ENCODE peak calls at places on chromosomes 1 and 21, in seven cellular contexts. G, L, A, B, W, E and N are unnamed samples.

GRCh38 chr21:39714331-39714730 is 30.7 kb upstream of the IGSF5 start:
- DNase-seq in G (no peak), L (no peak), A (no peak), B (no peak), W (no peak), E (no peak), N (no peak)

GRCh38 chr1:220604921-220605320 is 77.0 kb downstream of the MARK1 start:
- DNase-seq in G (no peak), L (no peak), A (no peak), B (no peak), W (no peak), E (no peak), N (no peak)

GRCh38 chr21:45018131-45019075 is 56.0 kb upstream of the ADARB1 start:
- DNase-seq in G (no peak), L (peak; percentile 18), A (no peak), B (no peak), W (no peak), E (no peak), N (no peak)

GRCh38 chr1:3940081-3940755 is 40.1 kb upstream of the C1orf174 start:
- DNase-seq in G (no peak), L (no peak), A (no peak), B (no peak), W (no peak), E (no peak), N (no peak)

GRCh38 chr1:200243042-200243437 is 166.8 kb downstream of the ZNF281 start:
- DNase-seq in G (no peak), L (no peak), A (no peak), B (no peak), W (no peak), E (no peak), N (no peak)

GRCh38 chr1:45097944-45098343 is 85.9 kb downstream of the UROD start:
- DNase-seq in G (no peak), L (no peak), A (no peak), B (no peak), W (no peak), E (no peak), N (no peak)

GRCh38 chr1:112731451-112731850 is 16.3 kb upstream of the PPM1J start:
- DNase-seq in G (no peak), L (no peak), A (no peak), B (no peak), W (no peak), E (no peak), N (no peak)

GRCh38 chr21:41715649-41716321 is 51.1 kb downstream of the RIPK4 start:
- DNase-seq in G (no peak), L (no peak), A (no peak), B (no peak), W (no peak), E (no peak), N (no peak)

GRCh38 chr1:11245248-11245647 is 17.1 kb downstream of the MTOR start:
- DNase-seq in G (no peak), L (no peak), A (no peak), B (no peak), W (no peak), E (no peak), N (no peak)

GRCh38 chr1:4836574-4836973 is 182.2 kb downstream of the AJAP1 start:
- DNase-seq in G (no peak), L (no peak), A (no peak), B (no peak), W (no peak), E (no peak), N (no peak)

GRCh38 chr1:161195171-161195570 is 3.7 kb downstream of the ADAMTS4 start:
- DNase-seq in G (no peak), L (no peak), A (no peak), B (no peak), W (no peak), E (no peak), N (no peak)

GRCh38 chr1:156684227-156684782 is 7.1 kb upstream of the NES start:
- DNase-seq in G (no peak), L (no peak), A (peak; percentile 58), B (peak; percentile 28), W (no peak), E (no peak), N (no peak)

GRCh38 chr1:59678065-59678808 is 136.5 kb upstream of the HOOK1 start:
- DNase-seq in G (no peak), L (no peak), A (no peak), B (no peak), W (no peak), E (no peak), N (no peak)

GRCh38 chr21:33492571-33492970 is 1.1 kb upstream of the DNAJC28 start:
- DNase-seq in G (no peak), L (no peak), A (no peak), B (peak; percentile 62), W (no peak), E (no peak), N (no peak)

GRCh38 chr1:188669715-188670114 is 1807.9 kb downstream of the BRINP3 start:
- DNase-seq in G (no peak), L (no peak), A (no peak), B (no peak), W (no peak), E (no peak), N (no peak)

GRCh38 chr1:246302251-246302625 is 204.8 kb downstream of the SMYD3 start:
- DNase-seq in G (no peak), L (no peak), A (no peak), B (no peak), W (no peak), E (no peak), N (no peak)

GRCh38 chr1:25519624-25520023 is 23.8 kb upstream of the LDLRAP1 start:
- DNase-seq in G (no peak), L (peak; percentile 0), A (no peak), B (no peak), W (no peak), E (no peak), N (no peak)

GRCh38 chr1:4794020-4794780 is 139.8 kb downstream of the AJAP1 start:
- DNase-seq in G (no peak), L (no peak), A (no peak), B (no peak), W (no peak), E (no peak), N (no peak)

GRCh38 chr1:109252893-109253802 is 3.8 kb downstream of the CELSR2 start:
- DNase-seq in G (peak; percentile 80), L (no peak), A (no peak), B (no peak), W (no peak), E (peak; percentile 71), N (peak; percentile 53)

GRCh38 chr1:59699227-59699847 is 115.4 kb upstream of the HOOK1 start:
- DNase-seq in G (no peak), L (peak; percentile 25), A (no peak), B (peak; percentile 41), W (no peak), E (peak; percentile 65), N (peak; percentile 41)

GRCh38 chr1:15459771-15460719 is 3.5 kb downstream of the CELA2A start:
- DNase-seq in G (no peak), L (no peak), A (no peak), B (no peak), W (no peak), E (no peak), N (no peak)

GRCh38 chr1:222240536-222241181 is 307.2 kb downstream of the HHIPL2 start:
- DNase-seq in G (no peak), L (no peak), A (no peak), B (no peak), W (no peak), E (no peak), N (no peak)

GRCh38 chr1:14415396-14415795 is 183.1 kb upstream of the KAZN start:
- DNase-seq in G (no peak), L (no peak), A (peak; percentile 6), B (no peak), W (no peak), E (no peak), N (no peak)

GRCh38 chr1:36224537-36225297 is 474 bp downstream of the THRAP3 start:
- DNase-seq in G (no peak), L (no peak), A (peak; percentile 88), B (no peak), W (peak; percentile 67), E (peak; percentile 68), N (peak; percentile 86)

GRCh38 chr21:44818636-44819011 is 762 bp upstream of the SUMO3 start:
- DNase-seq in G (no peak), L (no peak), A (no peak), B (no peak), W (no peak), E (no peak), N (no peak)

GRCh38 chr1:11795238-11795890 is 10.4 kb downstream of the MTHFR start:
- DNase-seq in G (no peak), L (no peak), A (no peak), B (no peak), W (no peak), E (no peak), N (no peak)

GRCh38 chr1:150560011-150560438 is 10.8 kb downstream of the ADAMTSL4 start:
- DNase-seq in G (no peak), L (peak; percentile 73), A (peak; percentile 80), B (peak; percentile 73), W (peak; percentile 85), E (peak; percentile 68), N (peak; percentile 79)

GRCh38 chr1:107821340-107821739 is 143.6 kb downstream of the VAV3 start:
- DNase-seq in G (no peak), L (peak; percentile 34), A (peak; percentile 48), B (no peak), W (no peak), E (no peak), N (no peak)

GRCh38 chr1:76949503-76949902 is 82.2 kb downstream of the ST6GALNAC5 start:
- DNase-seq in G (no peak), L (no peak), A (no peak), B (no peak), W (no peak), E (no peak), N (no peak)

GRCh38 chr1:184051485-184052193 is at the start of gene TSEN15:
- DNase-seq in G (peak; percentile 68), L (peak; percentile 82), A (peak; percentile 84), B (peak; percentile 86), W (peak; percentile 65), E (peak; percentile 68), N (peak; percentile 78)

GRCh38 chr1:242754061-242754648 is 229.7 kb upstream of the PLD5 start:
- DNase-seq in G (no peak), L (no peak), A (no peak), B (no peak), W (no peak), E (no peak), N (no peak)

GRCh38 chr1:146051452-146051852 is 29.9 kb upstream of the HJV start:
- DNase-seq in G (no peak), L (no peak), A (peak; percentile 69), B (no peak), W (no peak), E (no peak), N (no peak)

GRCh38 chr1:16215882-16216753 is 3.7 kb upstream of the ARHGEF19 start:
- DNase-seq in G (peak; percentile 33), L (peak; percentile 49), A (peak; percentile 82), B (peak; percentile 13), W (peak; percentile 84), E (peak; percentile 72), N (peak; percentile 85)

GRCh38 chr1:156926175-156926574 is 5.7 kb downstream of the LRRC71 start:
- DNase-seq in G (no peak), L (no peak), A (peak; percentile 82), B (peak; percentile 82), W (no peak), E (no peak), N (no peak)

GRCh38 chr1:53362851-53363642 is 35.2 kb upstream of the LRP8 start:
- DNase-seq in G (no peak), L (peak; percentile 5), A (no peak), B (no peak), W (no peak), E (no peak), N (peak; percentile 14)